ENCODE peak calls at places on chromosomes 12 and 14, in four cellular contexts. Y is transverse colon, U is ovary, I is K562. Z is an unnamed sample.

GRCh38 chr14:63499701-63500250 is 43.4 kb downstream of the PPP2R5E start:
- DNase-seq in I (no peak), U (no peak), Y (no peak), Z (no peak)

GRCh38 chr12:12428961-12429657 is 72.2 kb downstream of the BORCS5 start:
- DNase-seq in U (no peak), I (no peak), Y (no peak), Z (no peak)

GRCh38 chr12:128662106-128662505 is 161.7 kb downstream of the SLC15A4 start:
- DNase-seq in Y (no peak), I (no peak), U (no peak), Z (no peak)

GRCh38 chr12:4628406-4628805 is 20.4 kb downstream of the AKAP3 start:
- DNase-seq in I (no peak), Y (no peak), U (no peak), Z (no peak)

GRCh38 chr12:89856431-89856830 is 147.8 kb upstream of the ATP2B1 start:
- DNase-seq in I (no peak), U (no peak), Y (no peak), Z (no peak)

GRCh38 chr14:54487771-54488170 is 1.0 kb downstream of the GMFB start:
- DNase-seq in I (no peak), U (no peak), Y (no peak), Z (no peak)

GRCh38 chr12:17372508-17372907 is 717.5 kb downstream of the RERGL start:
- DNase-seq in I (no peak), Y (no peak), U (no peak), Z (no peak)

GRCh38 chr14:81509838-81510452 is 23.7 kb downstream of the SEL1L start:
- DNase-seq in Y (no peak), U (no peak), I (no peak), Z (no peak)

GRCh38 chr14:28142400-28143015 is 624.1 kb upstream of the FOXG1 start:
- DNase-seq in U (no peak), Y (no peak), I (no peak), Z (no peak)

GRCh38 chr14:28143340-28143739 is 623.2 kb upstream of the FOXG1 start:
- DNase-seq in I (no peak), Y (no peak), U (no peak), Z (no peak)

DNA sequence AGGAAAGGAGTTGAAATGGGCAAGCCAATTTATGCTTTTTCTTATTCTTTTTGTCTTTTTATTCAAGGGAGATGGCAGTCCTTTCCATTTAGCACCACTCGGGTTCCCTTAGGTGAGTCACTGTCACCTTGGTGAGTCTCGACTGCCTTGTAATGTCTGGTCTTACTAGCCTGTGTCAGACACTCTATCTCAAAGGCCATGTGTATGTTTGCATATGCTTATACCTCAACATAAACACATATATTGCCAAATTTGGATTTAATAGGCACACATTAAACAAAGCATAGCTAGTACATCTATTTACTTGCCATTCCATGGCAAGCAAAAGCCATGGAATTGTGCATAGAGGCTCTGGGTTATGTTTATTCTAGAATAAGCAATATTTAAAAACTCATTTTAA is 624.9 kb upstream of the FOXG1 start:
- DNase-seq in I (no peak), Y (no peak), U (no peak), Z (no peak)
- TF ChIP-seq POLR2A in I (no peak), Y (no peak), U (no peak), Z (no peak)

GRCh38 chr12:104352106-104352713 is 48.7 kb downstream of the EID3 start:
- DNase-seq in I (no peak), U (no peak), Y (no peak), Z (no peak)
- TF ChIP-seq POLR2A in I (no peak), U (no peak), Y (no peak), Z (no peak)

GRCh38 chr14:57268161-57269067 is at the start of the genes AP5M1 and EXOC5:
- DNase-seq in U (peak), Y (peak), I (peak), Z (peak)
- TF ChIP-seq POLR2A in U (peak), Y (peak), I (peak), Z (peak)

GRCh38 chr14:22837059-22837749 is 819 bp downstream of the MMP14 start:
- DNase-seq in U (peak), Y (peak), I (no peak), Z (peak)
- TF ChIP-seq POLR2A in U (peak), Y (peak), I (no peak), Z (peak)

Z was measured in erythroblast.